ENCODE peak calls at places on chromosome 6, in ten cellular contexts. G is tibial artery, W is HEK293T, N is ELR, B is mucosa of descending colon, U is EH, L is ovary, Y is HFF-Myc, E is NCI-H524, Z is T-helper 9 cell. H is an unnamed sample.
A peak's percentile ranks its signal among the peaks of the same experiment; 100 is the strongest.

GRCh38 chr6:13407709-13408695 is 79.4 kb downstream of the GFOD1 start:
- DNase-seq in G (no peak), W (no peak), N (peak; percentile 54), B (no peak), U (peak; percentile 75), L (no peak), Y (no peak), E (no peak), Z (no peak), H (peak; percentile 90)

GRCh38 chr6:77565370-77565769 is 87.5 kb upstream of the MEI4 start:
- DNase-seq in G (no peak), W (no peak), N (no peak), B (no peak), U (no peak), L (no peak), Y (no peak), E (no peak), Z (no peak), H (no peak)

GRCh38 chr6:42148058-42148457 is 5.6 kb upstream of the C6orf132 start:
- DNase-seq in G (no peak), W (no peak), N (no peak), B (no peak), U (no peak), L (no peak), Y (no peak), E (no peak), Z (no peak), H (no peak)

GRCh38 chr6:144006731-144007454 is 1.2 kb downstream of the PLAGL1 start:
- DNase-seq in G (no peak), W (peak; percentile 65), N (peak; percentile 72), B (peak; percentile 35), U (peak; percentile 68), L (peak; percentile 27), Y (peak; percentile 16), E (peak; percentile 27), Z (no peak), H (peak; percentile 49)

GRCh38 chr6:26327450-26328264 is 37.3 kb upstream of the BTN3A2 start:
- DNase-seq in G (no peak), W (no peak), N (peak; percentile 89), B (no peak), U (peak; percentile 78), L (no peak), Y (no peak), E (peak; percentile 78), Z (peak; percentile 44), H (peak; percentile 65)

GRCh38 chr6:85473748-85474147 is 23.9 kb downstream of the NT5E start:
- DNase-seq in G (no peak), W (no peak), N (peak; percentile 54), B (no peak), U (peak; percentile 48), L (no peak), Y (no peak), E (no peak), Z (no peak), H (no peak)

GRCh38 chr6:144918073-144918472 is 632.9 kb downstream of the UTRN start:
- DNase-seq in G (no peak), W (no peak), N (no peak), B (no peak), U (no peak), L (no peak), Y (no peak), E (no peak), Z (no peak), H (no peak)

GRCh38 chr6:167107787-167108186 is 15.1 kb upstream of the CCR6 start:
- DNase-seq in G (no peak), W (no peak), N (no peak), B (no peak), U (no peak), L (no peak), Y (no peak), E (no peak), Z (no peak), H (no peak)

GRCh38 chr6:90227693-90228092 is 69.0 kb downstream of the BACH2 start:
- DNase-seq in G (no peak), W (no peak), N (no peak), B (no peak), U (no peak), L (no peak), Y (no peak), E (no peak), Z (no peak), H (no peak)

GRCh38 chr6:97059473-97059872 is 134.9 kb downstream of the KLHL32 start:
- DNase-seq in G (no peak), W (peak; percentile 21), N (peak; percentile 64), B (no peak), U (peak; percentile 44), L (no peak), Y (no peak), E (no peak), Z (no peak), H (peak; percentile 40)

GRCh38 chr6:27753668-27754407 is 158.4 kb downstream of the OR2B2 start:
- DNase-seq in G (peak; percentile 37), W (peak; percentile 80), N (peak; percentile 95), B (peak; percentile 78), U (peak; percentile 84), L (peak; percentile 74), Y (peak; percentile 86), E (peak; percentile 89), Z (peak; percentile 29), H (peak; percentile 89)

GRCh38 chr6:31465718-31466117 is 32.2 kb upstream of the MICB start:
- DNase-seq in G (no peak), W (no peak), N (no peak), B (no peak), U (no peak), L (no peak), Y (no peak), E (no peak), Z (no peak), H (no peak)

GRCh38 chr6:137210903-137211302 is 8.3 kb downstream of the IFNGR1 start:
- DNase-seq in G (no peak), W (no peak), N (no peak), B (no peak), U (no peak), L (no peak), Y (no peak), E (no peak), Z (no peak), H (no peak)

GRCh38 chr6:139856562-139856961 is 482.1 kb upstream of the CITED2 start:
- DNase-seq in G (no peak), W (no peak), N (no peak), B (no peak), U (no peak), L (no peak), Y (no peak), E (no peak), Z (no peak), H (no peak)

GRCh38 chr6:82017316-82017715 is 230.2 kb downstream of the IBTK start:
- DNase-seq in G (peak; percentile 77), W (no peak), N (peak; percentile 89), B (no peak), U (peak; percentile 87), L (no peak), Y (no peak), E (peak; percentile 81), Z (no peak), H (peak; percentile 95)

GRCh38 chr6:36757206-36757605 is 59.6 kb downstream of the RAB44 start:
- DNase-seq in G (no peak), W (no peak), N (no peak), B (no peak), U (no peak), L (no peak), Y (no peak), E (no peak), Z (peak; percentile 26), H (no peak)

GRCh38 chr6:161748535-161749386 is 474.9 kb upstream of the AGPAT4 start:
- DNase-seq in G (no peak), W (peak; percentile 78), N (peak; percentile 38), B (peak; percentile 37), U (no peak), L (no peak), Y (no peak), E (peak; percentile 71), Z (no peak), H (no peak)

GRCh38 chr6:149560736-149561135 is 5.4 kb upstream of the GINM1 start:
- DNase-seq in G (no peak), W (peak; percentile 65), N (peak; percentile 62), B (no peak), U (no peak), L (no peak), Y (no peak), E (no peak), Z (no peak), H (no peak)

GRCh38 chr6:92690997-92691599 is 728.3 kb downstream of the EPHA7 start:
- DNase-seq in G (no peak), W (no peak), N (no peak), B (no peak), U (no peak), L (no peak), Y (no peak), E (no peak), Z (no peak), H (no peak)

GRCh38 chr6:111715321-111715720 is 109.6 kb upstream of the TRAF3IP2 start:
- DNase-seq in G (no peak), W (no peak), N (no peak), B (no peak), U (no peak), L (no peak), Y (no peak), E (no peak), Z (no peak), H (no peak)

GRCh38 chr6:72712921-72713320 is 91.1 kb downstream of the KCNQ5 start:
- DNase-seq in G (no peak), W (no peak), N (no peak), B (no peak), U (no peak), L (no peak), Y (no peak), E (no peak), Z (no peak), H (no peak)

GRCh38 chr6:25006565-25007001 is 70.8 kb upstream of the RIPOR2 start:
- DNase-seq in G (peak; percentile 77), W (no peak), N (no peak), B (no peak), U (peak; percentile 56), L (no peak), Y (no peak), E (no peak), Z (no peak), H (peak; percentile 29)

GRCh38 chr6:96611342-96611964 is 48.5 kb downstream of the FHL5 start:
- DNase-seq in G (no peak), W (no peak), N (no peak), B (no peak), U (no peak), L (no peak), Y (peak; percentile 2), E (peak; percentile 74), Z (no peak), H (no peak)

GRCh38 chr6:127582777-127583462 is 5.9 kb downstream of the C6orf58 start:
- DNase-seq in G (no peak), W (no peak), N (peak; percentile 93), B (no peak), U (peak; percentile 79), L (no peak), Y (no peak), E (no peak), Z (no peak), H (peak; percentile 85)

GRCh38 chr6:28408076-28408802 is 8.7 kb upstream of the ZSCAN12 start:
- DNase-seq in G (no peak), W (no peak), N (peak; percentile 11), B (no peak), U (no peak), L (no peak), Y (no peak), E (no peak), Z (no peak), H (no peak)

GRCh38 chr6:49565855-49566254 is 15.4 kb downstream of the C6orf141 start:
- DNase-seq in G (no peak), W (no peak), N (peak; percentile 61), B (no peak), U (no peak), L (peak; percentile 14), Y (peak; percentile 70), E (no peak), Z (no peak), H (peak; percentile 21)

GRCh38 chr6:81766482-81767069 is 14.1 kb upstream of the TENT5A start:
- DNase-seq in G (no peak), W (no peak), N (peak; percentile 77), B (no peak), U (peak; percentile 96), L (no peak), Y (peak; percentile 88), E (no peak), Z (no peak), H (peak; percentile 83)

GRCh38 chr6:44621846-44622245 is 234.3 kb downstream of the CDC5L start:
- DNase-seq in G (no peak), W (no peak), N (no peak), B (no peak), U (peak; percentile 17), L (no peak), Y (no peak), E (no peak), Z (no peak), H (no peak)